ENCODE peak calls at places on chromosomes 7 and 10, in nine cellular contexts. Y is activated T-helper 9 cell treated with anti-CD3 and anti-CD28 coated beads, Interleukin-2, amount 50 U/mL, for 16 hours; G is T-cell; E is anterior cingulate cortex; V is fibroblast of the conjunctiva; Z is fibroblast of pulmonary artery; T is H4; X is naive thymus-derived CD4-positive, alpha-beta T cell; Q is AG08396. O is an unnamed sample.

GRCh38 chr10:120983721-120984120 is 132.6 kb downstream of the WDR11 start:
- DNase-seq in Y (no peak), G (no peak), E (no peak), V (no peak), Z (no peak), T (no peak), X (no peak), Q (no peak), O (no peak)

GRCh38 chr10:130686680-130687300 is 550.6 kb downstream of the GLRX3 start:
- DNase-seq in Y (no peak), G (no peak), E (no peak), V (no peak), Z (no peak), T (no peak), X (no peak), Q (no peak), O (no peak)

GRCh38 chr10:133117688-133118071 is 30.0 kb downstream of the ADGRA1 start:
- DNase-seq in Y (no peak), G (no peak), E (no peak), V (no peak), Z (no peak), T (no peak), X (no peak), Q (no peak), O (no peak)

GRCh38 chr7:78749052-78749746 is 704.3 kb downstream of the MAGI2 start:
- DNase-seq in Y (no peak), G (no peak), E (no peak), V (no peak), Z (no peak), T (no peak), X (no peak), Q (no peak), O (no peak)

GRCh38 chr10:131656446-131656845 is 244.4 kb upstream of the PPP2R2D start:
- DNase-seq in Y (no peak), G (no peak), E (no peak), V (no peak), Z (no peak), T (no peak), X (no peak), Q (no peak), O (no peak)

GRCh38 chr7:36281945-36282727 is 107.5 kb upstream of the ANLN start:
- DNase-seq in Y (no peak), G (no peak), E (no peak), V (no peak), Z (no peak), T (no peak), X (no peak), Q (no peak), O (no peak)

GRCh38 chr10:114250246-114250645 is 11.2 kb downstream of the VWA2 start:
- DNase-seq in Y (no peak), G (no peak), E (no peak), V (no peak), Z (no peak), T (no peak), X (no peak), Q (no peak), O (no peak)

GRCh38 chr7:112897839-112898431 is 107.7 kb upstream of the TMEM168 start:
- DNase-seq in Y (no peak), G (no peak), E (no peak), V (no peak), Z (no peak), T (no peak), X (no peak), Q (no peak), O (no peak)

GRCh38 chr10:86868353-86868752 is 89.1 kb downstream of the MMRN2 start:
- DNase-seq in Y (no peak), G (no peak), E (no peak), V (no peak), Z (peak; percentile 85), T (peak; percentile 28), X (no peak), Q (no peak), O (no peak)

GRCh38 chr7:39921505-39922250 is 28.4 kb upstream of the CDK13 start:
- DNase-seq in Y (no peak), G (no peak), E (no peak), V (no peak), Z (no peak), T (no peak), X (no peak), Q (no peak), O (no peak)

GRCh38 chr7:105911961-105912575 is 35.7 kb upstream of the ATXN7L1 start:
- DNase-seq in Y (no peak), G (no peak), E (no peak), V (no peak), Z (no peak), T (no peak), X (no peak), Q (peak; percentile 11), O (no peak)

GRCh38 chr7:33698692-33699128 is 206.6 kb upstream of the BMPER start:
- DNase-seq in Y (no peak), G (no peak), E (no peak), V (no peak), Z (no peak), T (no peak), X (no peak), Q (no peak), O (no peak)

GRCh38 chr7:1567082-1567771 is 2.6 kb downstream of the PSMG3 start:
- DNase-seq in Y (no peak), G (no peak), E (no peak), V (peak; percentile 45), Z (no peak), T (peak; percentile 74), X (no peak), Q (peak; percentile 79), O (no peak)

GRCh38 chr10:66180651-66181318 is 745.1 kb upstream of the LRRTM3 start:
- DNase-seq in Y (no peak), G (no peak), E (no peak), V (peak; percentile 39), Z (peak; percentile 79), T (peak; percentile 56), X (peak; percentile 34), Q (peak; percentile 26), O (no peak)